ENCODE peak calls at places on chromosomes 5 and 9, in ten cellular contexts. O is astrocyte of the cerebellum, X is AG10803, U is A549, W is suprapubic skin, E is BJ, B is progenitor cell of endocrine pancreas, R is heart right ventricle, Y is spleen, Z is tibial artery. N is an unnamed sample.

GRCh38 chr5:146051678-146052077 is 53.7 kb downstream of the PLAC8L1 start:
- DNase-seq in R (no peak), Y (no peak), X (peak; percentile 43), E (peak; percentile 23), W (no peak), Z (no peak), O (no peak), B (no peak), U (no peak), N (no peak)

GRCh38 chr5:53167836-53168235 is 58.3 kb upstream of the MOCS2 start:
- DNase-seq in R (peak; percentile 15), E (peak; percentile 4), U (no peak), Y (no peak), B (no peak), Z (peak; percentile 84), W (peak; percentile 82), X (peak; percentile 82), O (peak; percentile 3), N (no peak)

GRCh38 chr5:149667084-149667826 is 62.9 kb upstream of the PPARGC1B start:
- DNase-seq in O (no peak), B (no peak), Z (peak; percentile 23), W (no peak), E (no peak), U (peak; percentile 62), X (no peak), Y (no peak), R (no peak), N (no peak)

GRCh38 chr5:133744030-133744645 is 131.8 kb upstream of the FSTL4 start:
- DNase-seq in R (no peak), E (no peak), U (no peak), O (no peak), Z (no peak), W (no peak), B (no peak), Y (no peak), X (no peak), N (no peak)

GRCh38 chr5:36150676-36151433 is 832 bp downstream of the LMBRD2 start:
- DNase-seq in B (no peak), E (no peak), Y (peak; percentile 89), W (no peak), Z (no peak), U (peak; percentile 21), X (peak; percentile 45), R (peak; percentile 36), O (no peak), N (no peak)

GRCh38 chr5:171673328-171673727 is 112.3 kb upstream of the SMIM23 start:
- DNase-seq in U (no peak), O (no peak), X (no peak), E (no peak), Z (no peak), B (no peak), R (no peak), W (no peak), Y (no peak), N (no peak)

GRCh38 chr5:79263-79662 is 12.7 kb upstream of the PLEKHG4B start:
- DNase-seq in Z (no peak), O (no peak), U (no peak), Y (no peak), R (no peak), E (no peak), W (no peak), B (no peak), X (no peak), N (no peak)

GRCh38 chr9:19156805-19157204 is 29.5 kb upstream of the PLIN2 start:
- DNase-seq in O (no peak), Y (peak; percentile 24), E (no peak), B (no peak), X (peak; percentile 53), Z (no peak), U (no peak), W (peak; percentile 71), R (peak; percentile 30), N (no peak)

GRCh38 chr9:14560194-14560593 is 133.0 kb downstream of the ZDHHC21 start:
- DNase-seq in Z (no peak), R (no peak), E (no peak), W (no peak), X (no peak), U (no peak), B (no peak), O (no peak), Y (no peak), N (no peak)

GRCh38 chr5:50666261-50667078 is at the start of gene PARP8:
- DNase-seq in U (peak; percentile 9), E (no peak), Z (peak; percentile 79), R (peak; percentile 47), X (peak; percentile 36), W (peak; percentile 72), Y (peak; percentile 92), B (peak; percentile 29), O (no peak), N (peak; percentile 88)

GRCh38 chr5:43017438-43017820 is 22.7 kb downstream of the ANXA2R start:
- DNase-seq in U (no peak), W (no peak), R (no peak), Z (peak; percentile 77), O (no peak), X (no peak), Y (peak; percentile 90), B (no peak), E (no peak), N (no peak)

GRCh38 chr9:103287361-103287760 is 292.2 kb downstream of the CYLC2 start:
- DNase-seq in R (no peak), Z (no peak), O (no peak), Y (no peak), E (no peak), X (no peak), B (no peak), W (no peak), U (no peak), N (no peak)

GRCh38 chr9:96883922-96884321 is 29.6 kb upstream of the ZNF782 start:
- DNase-seq in E (no peak), U (no peak), O (no peak), R (no peak), B (no peak), W (no peak), X (peak; percentile 18), Y (no peak), Z (no peak), N (no peak)

GRCh38 chr5:87944553-87945320 is 323.9 kb downstream of the TMEM161B start:
- DNase-seq in O (peak; percentile 98), Y (no peak), R (peak; percentile 37), B (no peak), Z (no peak), E (no peak), U (no peak), W (peak; percentile 58), X (no peak), N (no peak)

GRCh38 chr5:35780236-35780635 is 76.5 kb upstream of the IL7R start:
- DNase-seq in B (no peak), Z (no peak), R (no peak), U (no peak), E (no peak), Y (no peak), O (no peak), X (no peak), W (no peak), N (no peak)

GRCh38 chr5:473344-474192 is 30.6 kb downstream of the EXOC3 start:
- DNase-seq in O (no peak), B (no peak), W (peak; percentile 89), X (peak; percentile 25), U (peak; percentile 35), E (no peak), R (no peak), Z (peak; percentile 71), Y (no peak), N (peak; percentile 90)

GRCh38 chr9:26361010-26361409 is 531.6 kb downstream of the CAAP1 start:
- DNase-seq in U (no peak), W (no peak), R (no peak), E (no peak), X (no peak), B (no peak), O (no peak), Y (no peak), Z (no peak), N (no peak)

GRCh38 chr5:128284236-128284635 is 200.7 kb downstream of the SLC12A2 start:
- DNase-seq in B (no peak), W (no peak), Z (no peak), R (no peak), Y (no peak), E (no peak), U (no peak), X (no peak), O (no peak), N (no peak)

GRCh38 chr9:96087669-96088299 is 212.3 kb downstream of the ERCC6L2 start:
- DNase-seq in O (no peak), W (no peak), B (peak; percentile 25), U (peak; percentile 40), Z (no peak), X (no peak), Y (no peak), R (no peak), E (no peak), N (no peak)

GRCh38 chr9:85142461-85143401 is 473.2 kb downstream of the NTRK2 start:
- DNase-seq in R (peak; percentile 15), W (peak; percentile 79), E (no peak), O (peak; percentile 1), B (no peak), Y (no peak), Z (peak; percentile 64), U (peak; percentile 3), X (peak; percentile 6), N (no peak)
- TF ChIP-seq CTCF in R (no peak), W (peak; percentile 47), E (peak; percentile 42), O (peak; percentile 46), B (peak; percentile 61), Y (peak; percentile 44), Z (peak; percentile 41), U (peak; percentile 19), X (peak; percentile 47), N (peak; percentile 84)

GRCh38 chr5:38404667-38405276 is 146.4 kb downstream of the EGFLAM start:
- DNase-seq in Z (no peak), W (no peak), U (no peak), O (no peak), E (no peak), B (peak; percentile 13), X (no peak), Y (no peak), R (no peak), N (no peak)
- TF ChIP-seq CTCF in Z (no peak), W (peak; percentile 8), U (no peak), O (peak; percentile 19), E (peak; percentile 21), B (peak; percentile 61), X (peak; percentile 11), Y (no peak), R (no peak), N (peak; percentile 62)

DNA sequence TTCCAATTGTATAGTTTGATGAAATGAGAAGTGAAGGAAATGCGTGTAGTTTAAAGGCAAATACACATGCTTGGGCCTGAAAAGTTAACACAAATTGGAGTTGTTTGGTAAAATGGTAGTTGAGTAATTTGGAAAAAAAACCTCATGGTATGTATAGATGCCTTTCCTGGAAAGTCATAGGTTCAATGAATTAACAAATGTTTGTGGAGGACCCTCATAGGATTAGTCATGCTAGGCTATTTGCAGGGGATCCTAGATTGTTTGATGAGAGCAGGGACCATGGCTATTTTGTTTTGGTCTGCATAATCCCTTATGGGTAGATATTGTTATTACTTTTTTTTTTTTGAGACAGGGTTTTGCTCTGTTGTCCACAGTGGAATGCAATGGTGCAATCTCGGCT is 93.4 kb upstream of the NR3C1 start:
- DNase-seq in Y (no peak), O (no peak), Z (no peak), E (no peak), R (no peak), B (no peak), U (no peak), W (no peak), X (no peak), N (no peak)
- TF ChIP-seq CTCF in Y (no peak), O (no peak), Z (no peak), E (no peak), R (no peak), B (no peak), U (no peak), W (no peak), X (no peak), N (no peak)

GRCh38 chr9:106864533-106865143 is 1.7 kb downstream of the ZNF462 start:
- DNase-seq in O (no peak), U (peak; percentile 25), E (no peak), X (peak; percentile 51), R (no peak), B (no peak), W (no peak), Y (no peak), Z (no peak), N (no peak)
- TF ChIP-seq CTCF in O (no peak), U (no peak), E (no peak), X (no peak), R (no peak), B (no peak), W (no peak), Y (no peak), Z (no peak), N (no peak)